ENCODE peak calls at places on chromosomes 5 and 9, in four cellular contexts. N is HepG2, F is K562, L is GM12878. T is an unnamed sample.

GRCh38 chr5:109944461-109944860 is 254.7 kb downstream of the MAN2A1 start:
- DNase-seq in N (no peak), F (no peak), L (no peak), T (no peak)

GRCh38 chr5:176527246-176528222 is 9.7 kb downstream of the RNF44 start:
- DNase-seq in N (no peak), L (no peak), F (no peak), T (no peak)

GRCh38 chr5:93585054-93585751 is 2.2 kb downstream of the NR2F1 start:
- DNase-seq in F (no peak), N (no peak), L (no peak), T (no peak)

GRCh38 chr9:121498487-121499176 is 1.0 kb downstream of the GGTA1 start:
- DNase-seq in N (no peak), L (no peak), F (no peak), T (peak; percentile 55)

GRCh38 chr9:26324787-26325186 is 567.8 kb downstream of the CAAP1 start:
- DNase-seq in N (no peak), F (no peak), L (no peak), T (no peak)

GRCh38 chr9:115118471-115119156 is 657 bp upstream of the TNC start:
- DNase-seq in F (no peak), N (no peak), L (no peak), T (peak; percentile 53)

GRCh38 chr9:127930298-127931091 is at the start of gene PIP5KL1:
- DNase-seq in F (peak; percentile 93), L (no peak), N (peak; percentile 67), T (peak; percentile 89)

GRCh38 chr5:15992918-15993317 is 186.7 kb downstream of the MARCHF11 start:
- DNase-seq in F (no peak), N (no peak), L (no peak), T (no peak)

GRCh38 chr9:83706703-83707517 is 848 bp downstream of the UBQLN1 start:
- DNase-seq in N (peak; percentile 30), F (peak; percentile 31), L (no peak), T (no peak)

GRCh38 chr9:111427186-111427585 is 57.0 kb downstream of the ECPAS start:
- DNase-seq in N (no peak), L (no peak), F (peak; percentile 17), T (peak; percentile 47)

GRCh38 chr9:91751922-91752321 is 198.1 kb downstream of the ROR2 start:
- DNase-seq in N (no peak), L (no peak), F (no peak), T (no peak)

GRCh38 chr9:104085538-104085937 is 8.6 kb upstream of the SMC2 start:
- DNase-seq in N (no peak), F (no peak), L (no peak), T (no peak)

GRCh38 chr9:102114557-102114956 is 376.1 kb upstream of the GRIN3A start:
- DNase-seq in F (no peak), N (no peak), L (no peak), T (no peak)

GRCh38 chr9:5455181-5455580 is 4.8 kb downstream of the CD274 start:
- DNase-seq in F (no peak), N (no peak), L (no peak), T (no peak)

GRCh38 chr9:129864991-129865647 is 29.9 kb downstream of the USP20 start:
- DNase-seq in N (no peak), L (no peak), F (no peak), T (no peak)

GRCh38 chr5:56522972-56523371 is 289.8 kb upstream of the ANKRD55 start:
- DNase-seq in L (no peak), N (no peak), F (no peak), T (no peak)

GRCh38 chr5:127871448-127872153 is 168.4 kb downstream of the CCDC192 start:
- DNase-seq in L (no peak), F (no peak), N (no peak), T (no peak)

GRCh38 chr9:5529683-5530221 is 19.4 kb downstream of the PDCD1LG2 start:
- DNase-seq in L (peak; percentile 73), F (no peak), N (no peak), T (no peak)

GRCh38 chr5:127870914-127871313 is 167.7 kb downstream of the CCDC192 start:
- DNase-seq in F (no peak), L (no peak), N (no peak), T (no peak)

GRCh38 chr5:16894236-16895057 is 41.6 kb downstream of the MYO10 start:
- DNase-seq in L (no peak), N (peak; percentile 75), F (no peak), T (peak; percentile 98)

GRCh38 chr9:99411479-99412100 is 189.5 kb downstream of the SEC61B start:
- DNase-seq in L (no peak), F (no peak), N (no peak), T (no peak)

GRCh38 chr9:130409250-130409649 is 35.5 kb upstream of the ASS1 start:
- DNase-seq in N (no peak), L (no peak), F (no peak), T (no peak)

DNA sequence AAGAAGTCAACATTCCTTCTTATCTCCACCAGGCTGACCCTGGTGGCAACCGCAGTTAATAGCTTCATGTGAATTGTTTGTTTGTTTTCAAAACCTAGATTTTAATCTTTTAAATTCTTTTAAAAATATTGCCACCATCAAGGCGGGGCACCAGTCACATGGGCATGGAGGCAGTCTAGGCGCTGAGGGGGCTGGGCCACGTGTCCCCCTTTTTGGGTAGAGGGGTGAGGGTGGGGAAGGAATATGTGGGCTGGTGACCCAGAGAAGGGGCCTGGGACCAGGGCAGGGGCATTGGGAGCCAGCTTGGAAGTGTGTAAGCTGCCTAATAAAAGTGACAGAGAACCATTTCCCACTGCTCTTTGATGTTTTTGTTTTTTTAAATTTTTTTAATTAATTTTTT is 147.3 kb downstream of the GADD45G start:
- DNase-seq in F (no peak), N (no peak), L (no peak), T (no peak)
- TF ChIP-seq MYC in F (no peak), N (no peak), L (no peak), T (no peak)

DNA sequence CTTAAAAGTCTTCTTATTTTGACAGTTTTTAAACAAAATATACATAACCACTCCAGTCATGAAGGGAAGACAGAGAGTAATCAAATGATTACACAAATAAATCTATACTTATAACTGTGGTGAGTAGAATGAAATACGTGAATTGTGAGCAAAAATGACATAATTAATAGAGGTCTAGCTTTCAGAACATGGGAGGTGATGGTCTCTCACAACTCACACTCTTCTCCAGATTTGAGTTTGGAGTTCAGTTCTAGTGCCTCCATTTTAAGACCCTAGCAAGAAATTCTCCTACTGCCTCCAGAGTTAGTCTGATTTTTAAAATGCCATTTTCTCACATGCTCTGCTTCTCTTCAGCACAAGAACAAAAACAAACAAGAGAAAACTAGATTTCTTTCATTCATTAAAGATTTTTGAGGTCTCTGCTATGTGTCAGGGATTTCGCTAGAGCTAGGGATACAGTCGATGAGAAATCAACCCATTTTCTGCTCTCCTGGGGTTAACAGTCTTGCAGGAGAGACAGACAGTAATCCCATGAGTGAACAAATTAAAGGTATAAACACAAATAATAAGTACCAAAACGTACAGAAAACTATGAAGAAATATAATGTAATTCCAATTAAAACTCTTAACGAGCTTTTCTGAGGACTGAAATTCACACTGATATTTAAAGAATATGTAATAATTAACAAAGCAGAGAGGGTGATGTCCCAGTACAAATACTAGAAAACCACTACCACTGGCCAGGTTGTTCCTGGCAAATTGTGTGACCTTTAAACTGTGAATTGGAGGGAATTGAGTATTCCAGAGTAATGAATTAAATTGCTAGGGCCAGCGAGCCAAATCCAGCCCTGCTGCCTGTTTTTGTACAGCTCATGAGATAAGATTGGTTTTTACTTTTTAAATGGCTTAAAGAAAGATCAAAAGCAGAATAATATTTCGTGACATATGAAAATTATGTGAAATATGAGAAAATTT is 27.1 kb upstream of the HTR4 start:
- DNase-seq in F (no peak), L (no peak), N (no peak), T (no peak)
- H3K9me3 ChIP-seq in F (no peaks in the 10 kb centered on the region), L (no peaks in the 10 kb centered on the region), N (no peaks in the 10 kb centered on the region), T (no peaks in the 10 kb centered on the region)

GRCh38 chr5:174172104-174172965 is 126.8 kb downstream of the NSG2 start:
- DNase-seq in L (no peak), N (no peak), F (no peak), T (no peak)
- TF ChIP-seq EP300 in L (no peak), N (no peak), F (no peak), T (no peak)

DNA sequence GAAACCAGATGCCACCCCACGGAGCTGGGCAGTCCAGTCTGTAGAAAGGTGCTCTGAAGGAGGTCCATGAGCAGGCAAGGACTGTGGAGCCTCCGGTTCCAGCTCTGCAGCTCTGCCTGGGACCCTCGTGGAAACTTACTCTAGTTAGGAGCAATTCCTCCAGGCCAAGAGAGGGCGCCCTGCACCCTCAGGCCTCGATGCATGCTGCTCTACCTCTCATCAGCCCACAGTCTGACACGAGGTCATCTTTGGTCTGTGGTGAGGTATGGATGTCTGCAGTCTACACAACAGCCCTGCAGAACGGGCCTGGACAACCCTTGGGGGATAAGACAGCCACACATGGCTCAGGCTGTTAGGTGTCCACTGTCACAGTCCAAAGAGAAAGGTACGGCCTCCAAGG is 50.6 kb upstream of the UBTD2 start:
- DNase-seq in F (no peak), L (no peak), N (no peak), T (peak; percentile 30)
- TF ChIP-seq MYC in F (no peak), L (no peak), N (peak; percentile 31), T (no peak)

GRCh38 chr5:35899805-35900204 is 38.6 kb downstream of the CAPSL start:
- DNase-seq in L (no peak), F (no peak), N (no peak), T (no peak)

GRCh38 chr5:35890021-35890740 is 33.5 kb downstream of the IL7R start:
- DNase-seq in F (no peak), N (no peak), L (no peak), T (no peak)

GRCh38 chr5:35898952-35899351 is 39.5 kb downstream of the CAPSL start:
- DNase-seq in F (no peak), N (no peak), L (no peak), T (no peak)

DNA sequence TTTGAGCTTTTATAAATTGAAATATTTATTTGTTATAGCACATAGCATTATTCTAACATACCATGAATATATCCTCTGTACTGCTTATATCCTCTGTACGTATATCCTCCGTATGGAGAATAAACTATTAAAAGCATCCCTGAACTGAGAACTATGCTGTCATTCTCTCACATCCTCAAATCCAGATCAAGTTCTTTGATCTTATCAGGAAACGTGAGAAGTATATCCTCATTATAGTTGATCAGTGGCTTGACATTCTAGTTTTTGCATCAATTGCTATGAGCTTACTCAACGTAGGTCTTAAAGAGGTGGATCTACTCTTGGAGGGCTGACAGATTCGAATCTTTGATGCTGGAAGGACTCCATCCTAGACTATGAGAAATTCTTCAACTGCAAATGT is 37.4 kb downstream of the IL7R start:
- DNase-seq in F (no peak), N (no peak), L (no peak), T (no peak)
- H3K9me3 ChIP-seq in F (no peaks in the 10 kb centered on the region), N (no peaks in the 10 kb centered on the region), L (no peaks in the 10 kb centered on the region), T (no peaks in the 10 kb centered on the region)